ENCODE peak calls at places on chromosomes 4 and X, in six cellular contexts. U is GM23248, O is GM23338, Q is SK-N-SH, B is HCT116, A is hepatocyte. K is an unnamed sample. For H3K4me1, the result is how much of the 10 kb centered on the place peaks cover.

GRCh38 chr4:54902261-54902660 is 223.1 kb downstream of the KDR start:
- DNase-seq in U (peak), A (no peak), B (no peak), O (no peak), Q (no peak), K (no peak)

GRCh38 chrX:1244164-1245076 is 24.2 kb upstream of the CSF2RA start:
- DNase-seq in Q (no peak), U (no peak), B (no peak), A (peak), O (peak), K (peak)

GRCh38 chrX:153651540-153652079 is 4.6 kb downstream of the DUSP9 start:
- DNase-seq in Q (peak), U (peak), A (no peak), B (no peak), O (peak), K (no peak)

GRCh38 chr4:165677081-165677480 is 196.0 kb upstream of the TLL1 start:
- DNase-seq in U (no peak), O (no peak), Q (no peak), A (no peak), B (no peak), K (no peak)

GRCh38 chrX:76148753-76149152 is 24.1 kb upstream of the PBDC1 start:
- DNase-seq in Q (no peak), O (peak), U (peak), B (no peak), A (peak), K (peak)

GRCh38 chrX:70025464-70025863 is 24.3 kb downstream of the AWAT2 start:
- DNase-seq in Q (no peak), B (no peak), A (no peak), U (peak), O (no peak), K (no peak)

GRCh38 chr4:127975121-127975770 is 10.0 kb downstream of the ABHD18 start:
- DNase-seq in Q (no peak), B (no peak), O (no peak), U (no peak), A (no peak), K (no peak)

GRCh38 chr4:142353149-142353738 is 492.9 kb downstream of the INPP4B start:
- DNase-seq in O (peak), U (peak), Q (no peak), B (peak), A (peak), K (peak)

GRCh38 chrX:10195947-10196346 is 39.2 kb downstream of the CLCN4 start:
- DNase-seq in Q (no peak), A (no peak), U (no peak), O (no peak), B (no peak), K (no peak)

GRCh38 chr4:13267091-13267490 is 217.0 kb downstream of the RAB28 start:
- DNase-seq in B (no peak), Q (no peak), O (no peak), A (no peak), U (no peak), K (no peak)

GRCh38 chr4:15702941-15703403 is at the start of gene BST1:
- DNase-seq in U (peak), B (no peak), A (peak), Q (peak), O (peak), K (no peak)

GRCh38 chr4:144903953-144904711 is 193.9 kb downstream of the ANAPC10 start:
- DNase-seq in U (peak), Q (no peak), O (no peak), A (no peak), B (peak), K (no peak)

GRCh38 chrX:153474718-153475117 is 4.3 kb upstream of the HAUS7 start:
- DNase-seq in U (peak), A (peak), B (no peak), O (peak), Q (no peak), K (no peak)

GRCh38 chr4:40182979-40183378 is 13.9 kb upstream of the RHOH start:
- DNase-seq in U (no peak), A (no peak), O (no peak), Q (no peak), B (no peak), K (no peak)

GRCh38 chrX:1190596-1191145 is 21.8 kb downstream of the CRLF2 start:
- DNase-seq in Q (no peak), A (no peak), U (no peak), O (no peak), B (no peak), K (no peak)

GRCh38 chr4:155552180-155552579 is 114.5 kb upstream of the GUCY1A1 start:
- DNase-seq in U (peak), O (no peak), B (no peak), A (no peak), Q (no peak), K (no peak)

GRCh38 chr4:140168936-140169335 is 15.0 kb upstream of the MAML3 start:
- DNase-seq in U (no peak), B (no peak), Q (no peak), A (no peak), O (no peak), K (no peak)

GRCh38 chr4:4398430-4398829 is 11.5 kb downstream of the NSG1 start:
- DNase-seq in Q (no peak), O (no peak), A (no peak), B (no peak), U (no peak), K (no peak)

GRCh38 chr4:136277741-136278140 is 1254.6 kb downstream of the PCDH18 start:
- DNase-seq in O (no peak), Q (no peak), A (no peak), U (no peak), B (no peak), K (no peak)

GRCh38 chr4:8308144-8308543 is 38.6 kb downstream of the HTRA3 start:
- DNase-seq in B (no peak), O (no peak), U (no peak), A (no peak), Q (no peak), K (no peak)

GRCh38 chr4:5079581-5079980 is 28.3 kb downstream of the STK32B start:
- DNase-seq in Q (no peak), B (no peak), O (no peak), U (peak), A (no peak), K (no peak)

GRCh38 chrX:137926090-137926489 is 360.2 kb downstream of the ZIC3 start:
- DNase-seq in O (peak), A (peak), U (no peak), Q (peak), B (no peak), K (peak)

GRCh38 chrX:135974279-135974856 is 580 bp upstream of the MMGT1 start:
- DNase-seq in O (peak), U (no peak), B (peak), Q (peak), A (peak), K (peak)

GRCh38 chr4:73481356-73481755 is at the start of gene AFM:
- DNase-seq in A (no peak), Q (no peak), B (no peak), O (no peak), U (no peak), K (no peak)

GRCh38 chr4:183081116-183081469 is 18.0 kb upstream of the WWC2 start:
- DNase-seq in O (no peak), A (no peak), B (no peak), Q (no peak), U (no peak), K (no peak)
- H3K4me1 ChIP-seq in O (under half), A (under half), B (under half), Q (under half), U (under half), K (under half)

DNA sequence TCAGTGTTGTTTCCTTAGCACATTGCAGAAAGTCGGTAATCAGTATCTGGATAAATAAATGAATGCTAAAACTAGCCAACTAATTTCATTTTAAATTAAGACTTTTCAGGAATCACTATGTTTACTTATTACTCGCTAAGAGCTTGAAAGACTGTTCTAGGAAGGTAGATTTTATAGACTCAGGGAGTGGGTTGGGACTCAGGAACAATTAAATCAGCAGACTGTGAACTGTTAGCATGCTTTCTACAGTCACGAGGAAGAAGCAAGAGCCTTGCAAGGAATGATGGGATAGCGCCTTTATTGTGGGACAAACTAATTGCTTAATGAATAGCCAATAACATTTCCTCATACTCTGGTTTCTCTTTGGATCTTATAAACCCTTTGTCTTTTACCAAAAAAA is 183.2 kb upstream of the AADAT start:
- DNase-seq in B (no peak), O (no peak), Q (no peak), U (no peak), A (no peak), K (no peak)
- TF ChIP-seq EZH2phosphoT487 in B (no peak), O (no peak), Q (no peak), U (no peak), A (no peak), K (no peak)

DNA sequence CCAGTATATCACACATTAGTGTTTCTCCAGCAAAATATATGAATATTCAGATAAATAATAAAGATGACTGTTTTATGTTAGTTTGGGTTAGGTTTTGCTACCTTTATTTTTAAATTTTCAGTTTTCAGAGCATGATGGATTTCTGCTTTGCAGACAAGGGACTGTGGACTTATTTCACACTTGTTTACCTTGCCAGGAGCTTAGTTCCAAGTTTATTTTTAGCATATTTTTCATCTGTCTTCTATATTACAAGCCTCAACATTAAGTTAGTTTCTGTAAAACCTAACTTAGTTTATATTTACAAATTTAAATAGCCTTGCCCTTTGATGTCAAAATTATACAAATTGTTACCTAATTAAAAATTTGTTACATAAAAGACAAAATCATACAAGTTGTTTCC is 163.4 kb downstream of the FBXW7 start:
- DNase-seq in A (no peak), Q (no peak), O (no peak), U (no peak), B (no peak), K (no peak)
- H3K4me1 ChIP-seq in A (under half), Q (under half), O (under half), U (under half), B (under half), K (under half)

GRCh38 chrX:102963955-102964354 is 26.9 kb downstream of the RAB40AL start:
- DNase-seq in O (no peak), B (no peak), A (no peak), U (no peak), Q (no peak), K (no peak)

GRCh38 chrX:102957751-102958150 is 20.7 kb downstream of the RAB40AL start:
- DNase-seq in U (peak), B (no peak), Q (no peak), A (no peak), O (no peak), K (no peak)

GRCh38 chrX:102959471-102959870 is 22.4 kb downstream of the RAB40AL start:
- DNase-seq in B (peak), O (no peak), U (peak), Q (no peak), A (no peak), K (no peak)

DNA sequence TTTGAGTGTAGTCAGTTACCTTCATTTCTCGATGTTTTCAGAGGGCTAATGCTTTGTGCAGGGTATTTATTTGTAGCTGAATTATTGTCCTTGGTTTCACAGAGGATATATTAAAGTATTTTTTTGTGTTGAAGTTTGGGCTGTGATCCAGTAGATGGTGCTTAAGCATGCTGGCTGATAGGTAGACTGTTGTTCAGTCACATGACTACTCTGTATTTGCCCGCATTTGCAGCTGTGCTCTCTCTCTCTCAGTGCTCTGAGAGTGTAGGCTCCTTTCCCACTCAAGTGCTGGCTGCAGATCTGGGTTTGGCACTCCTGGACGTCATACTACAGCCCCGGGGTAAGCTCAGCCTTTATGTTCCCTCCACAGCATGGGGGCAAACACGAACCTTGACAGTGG is 21.7 kb downstream of the RAB40AL start:
- DNase-seq in U (no peak), B (no peak), A (no peak), Q (no peak), O (no peak), K (peak)
- TF ChIP-seq EZH2phosphoT487 in U (no peak), B (no peak), A (no peak), Q (no peak), O (no peak), K (no peak)

DNA sequence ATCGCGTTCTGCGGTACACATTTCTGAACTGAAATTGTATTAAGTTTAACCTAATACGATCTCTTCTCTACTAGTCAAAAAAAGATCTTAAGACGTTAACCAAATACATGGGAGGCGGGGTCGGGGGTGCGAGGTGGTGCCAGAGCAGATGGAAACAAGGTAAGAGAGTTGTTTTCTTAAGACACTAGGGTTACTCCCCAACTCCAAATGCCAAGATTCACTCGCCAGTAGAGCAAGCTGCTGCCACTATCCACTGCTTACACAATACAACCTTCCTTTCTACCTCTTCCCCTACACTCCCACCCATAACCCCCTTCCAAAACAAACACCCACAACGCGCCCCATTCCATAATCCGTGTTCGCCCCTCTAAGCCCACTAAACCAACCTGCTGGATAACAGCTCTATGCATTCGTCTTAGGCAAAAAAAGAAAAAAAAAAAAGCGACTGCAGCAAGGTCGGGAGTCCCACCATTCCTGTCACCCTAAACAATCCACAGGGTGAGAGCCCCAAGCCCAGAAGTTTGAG is 1.3 kb downstream of the LCORL start:
- DNase-seq in Q (no peak), U (peak), B (no peak), A (peak), O (peak), K (peak)
- H3K4me1 ChIP-seq in Q (under half), U (under half), B (under half), A (under half), O (under half), K (under half)

GRCh38 chrX:19810370-19810769 is 77.0 kb downstream of the SH3KBP1 start:
- DNase-seq in Q (peak), A (no peak), U (no peak), B (no peak), O (no peak), K (no peak)
- TF ChIP-seq EZH2phosphoT487 in Q (no peak), A (no peak), U (no peak), B (no peak), O (no peak), K (no peak)

DNA sequence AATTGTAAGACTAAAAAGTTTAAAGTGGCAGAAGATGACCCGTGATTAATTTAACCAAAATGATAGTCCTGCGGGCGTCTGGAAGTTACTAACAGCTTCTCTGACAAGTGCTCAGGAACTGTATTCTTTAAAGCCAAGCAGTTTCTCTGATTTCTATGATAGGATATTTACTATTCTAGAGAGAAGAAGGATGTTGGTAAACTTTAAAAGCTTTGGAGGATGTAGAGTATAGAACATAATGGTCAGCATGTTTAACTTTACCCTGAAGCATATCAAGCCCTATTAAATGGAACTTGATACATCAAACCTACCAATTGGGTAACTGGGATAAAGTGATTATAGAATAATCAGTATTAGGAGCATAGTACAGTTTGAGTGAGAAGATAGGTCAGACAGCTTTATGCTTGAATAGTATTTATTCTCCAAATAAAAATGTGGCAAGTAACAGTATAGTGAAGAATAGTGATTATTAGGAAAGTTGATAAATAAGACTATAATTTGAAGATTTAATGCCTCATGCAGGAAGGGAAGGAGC is 1.8 kb downstream of the STIM2 start:
- DNase-seq in B (no peak), Q (no peak), A (no peak), O (no peak), U (peak), K (no peak)
- H3K4me1 ChIP-seq in B (under half), Q (under half), A (under half), O (under half), U (under half), K (under half)

GRCh38 chrX:15947648-15948317 is 93.2 kb upstream of the AP1S2 start:
- DNase-seq in Q (no peak), A (peak), U (peak), B (no peak), O (peak), K (no peak)
- TF ChIP-seq EZH2phosphoT487 in Q (no peak), A (no peak), U (no peak), B (no peak), O (no peak), K (no peak)

GRCh38 chr4:94550851-94551250 is 99.1 kb downstream of the PDLIM5 start:
- DNase-seq in O (no peak), Q (no peak), U (no peak), B (no peak), A (no peak), K (no peak)
- H3K4me1 ChIP-seq in O (under half), Q (under half), U (under half), B (under half), A (under half), K (under half)